ENCODE peak calls at places on chromosomes 5 and 9, in seven cellular contexts. One of them, this sample, is unnamed.

GRCh38 chr5:76380346-76381074 is 22.6 kb upstream of the IQGAP2 start:
- DNase-seq in esophagus squamous epithelium: no peak
- DNase-seq in tibial nerve: no peak
- DNase-seq in A549: no peak
- DNase-seq in Peyer's patch: no peak
- DNase-seq in sigmoid colon: no peak
- DNase-seq in breast epithelium: no peak
- DNase-seq in this sample: no peak

GRCh38 chr5:141618030-141618803 is 583 bp downstream of the DIAPH1 start:
- DNase-seq in esophagus squamous epithelium: no peak
- DNase-seq in tibial nerve: no peak
- DNase-seq in A549: peak; percentile 55
- DNase-seq in Peyer's patch: peak; percentile 77
- DNase-seq in sigmoid colon: no peak
- DNase-seq in breast epithelium: peak; percentile 67
- DNase-seq in this sample: peak; percentile 35

GRCh38 chr5:60403343-60404006 is 296.5 kb downstream of the DEPDC1B start:
- DNase-seq in esophagus squamous epithelium: no peak
- DNase-seq in tibial nerve: no peak
- DNase-seq in A549: no peak
- DNase-seq in Peyer's patch: no peak
- DNase-seq in sigmoid colon: no peak
- DNase-seq in breast epithelium: no peak
- DNase-seq in this sample: no peak

GRCh38 chr5:91059409-91059808 is 323.7 kb downstream of the ARRDC3 start:
- DNase-seq in esophagus squamous epithelium: no peak
- DNase-seq in tibial nerve: no peak
- DNase-seq in A549: no peak
- DNase-seq in Peyer's patch: no peak
- DNase-seq in sigmoid colon: no peak
- DNase-seq in breast epithelium: no peak
- DNase-seq in this sample: no peak

GRCh38 chr5:139796061-139796806 is 626 bp downstream of the PSD2 start:
- DNase-seq in esophagus squamous epithelium: no peak
- DNase-seq in tibial nerve: no peak
- DNase-seq in A549: no peak
- DNase-seq in Peyer's patch: no peak
- DNase-seq in sigmoid colon: no peak
- DNase-seq in breast epithelium: no peak
- DNase-seq in this sample: no peak

GRCh38 chr9:107312651-107313050 is 29.6 kb downstream of the RAD23B start:
- DNase-seq in esophagus squamous epithelium: no peak
- DNase-seq in tibial nerve: no peak
- DNase-seq in A549: no peak
- DNase-seq in Peyer's patch: no peak
- DNase-seq in sigmoid colon: no peak
- DNase-seq in breast epithelium: no peak
- DNase-seq in this sample: no peak

GRCh38 chr5:11050596-11051304 is 289.7 kb upstream of the DAP start:
- DNase-seq in esophagus squamous epithelium: no peak
- DNase-seq in tibial nerve: no peak
- DNase-seq in A549: no peak
- DNase-seq in Peyer's patch: no peak
- DNase-seq in sigmoid colon: no peak
- DNase-seq in breast epithelium: no peak
- DNase-seq in this sample: no peak

GRCh38 chr5:108036484-108036883 is 345.4 kb downstream of the FBXL17 start:
- DNase-seq in esophagus squamous epithelium: no peak
- DNase-seq in tibial nerve: no peak
- DNase-seq in A549: no peak
- DNase-seq in Peyer's patch: no peak
- DNase-seq in sigmoid colon: no peak
- DNase-seq in breast epithelium: no peak
- DNase-seq in this sample: no peak

GRCh38 chr9:98738741-98739140 is 30.0 kb upstream of the GABBR2 start:
- DNase-seq in esophagus squamous epithelium: no peak
- DNase-seq in tibial nerve: no peak
- DNase-seq in A549: no peak
- DNase-seq in Peyer's patch: no peak
- DNase-seq in sigmoid colon: no peak
- DNase-seq in breast epithelium: no peak
- DNase-seq in this sample: no peak

GRCh38 chr5:72619251-72619650 is 112.0 kb upstream of the ZNF366 start:
- DNase-seq in esophagus squamous epithelium: no peak
- DNase-seq in tibial nerve: no peak
- DNase-seq in A549: no peak
- DNase-seq in Peyer's patch: no peak
- DNase-seq in sigmoid colon: no peak
- DNase-seq in breast epithelium: no peak
- DNase-seq in this sample: no peak

DNA sequence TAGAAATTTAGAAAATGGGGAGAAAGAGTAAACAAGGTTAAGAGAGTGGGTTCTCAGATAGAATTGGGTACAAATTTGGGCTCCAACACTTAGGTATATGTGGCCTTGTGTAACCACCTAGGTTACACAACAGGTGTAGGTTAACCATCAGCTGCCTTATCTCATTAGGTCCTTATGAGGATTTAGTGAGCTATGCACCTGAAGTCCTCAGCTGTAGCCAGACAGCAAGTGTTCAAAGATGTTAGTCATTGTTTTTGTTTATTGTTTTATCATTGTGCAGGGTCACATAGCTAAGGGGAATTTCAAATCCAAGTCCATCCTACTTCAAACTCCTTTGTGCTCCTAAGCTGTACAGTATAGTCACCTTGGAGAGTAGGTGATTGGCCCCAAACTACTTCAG is 970 bp upstream of the TRIM32 start:
- DNase-seq in esophagus squamous epithelium: no peak
- DNase-seq in tibial nerve: no peak
- DNase-seq in A549: no peak
- DNase-seq in Peyer's patch: no peak
- DNase-seq in sigmoid colon: no peak
- DNase-seq in breast epithelium: no peak
- DNase-seq in this sample: no peak
- H3K4me3 ChIP-seq in esophagus squamous epithelium: no peak overlapping the region
- H3K4me3 ChIP-seq in tibial nerve: no peak overlapping the region
- H3K4me3 ChIP-seq in A549: peak overlapping the region; percentile 95
- H3K4me3 ChIP-seq in Peyer's patch: peak overlapping the region; percentile 87
- H3K4me3 ChIP-seq in sigmoid colon: peak overlapping the region; percentile 72
- H3K4me3 ChIP-seq in breast epithelium: no peak overlapping the region
- H3K4me3 ChIP-seq in this sample: no peak overlapping the region

GRCh38 chr9:88726803-88727202 is 191.8 kb downstream of the NXNL2 start:
- DNase-seq in esophagus squamous epithelium: no peak
- DNase-seq in tibial nerve: no peak
- DNase-seq in A549: no peak
- DNase-seq in Peyer's patch: no peak
- DNase-seq in sigmoid colon: no peak
- DNase-seq in breast epithelium: no peak
- DNase-seq in this sample: no peak

GRCh38 chr9:88722753-88723152 is 187.8 kb downstream of the NXNL2 start:
- DNase-seq in esophagus squamous epithelium: no peak
- DNase-seq in tibial nerve: no peak
- DNase-seq in A549: peak; percentile 16
- DNase-seq in Peyer's patch: no peak
- DNase-seq in sigmoid colon: no peak
- DNase-seq in breast epithelium: no peak
- DNase-seq in this sample: no peak

GRCh38 chr9:88723751-88724150 is 188.8 kb downstream of the NXNL2 start:
- DNase-seq in esophagus squamous epithelium: no peak
- DNase-seq in tibial nerve: no peak
- DNase-seq in A549: no peak
- DNase-seq in Peyer's patch: no peak
- DNase-seq in sigmoid colon: no peak
- DNase-seq in breast epithelium: no peak
- DNase-seq in this sample: no peak

GRCh38 chr9:88724241-88724805 is 189.3 kb downstream of the NXNL2 start:
- DNase-seq in esophagus squamous epithelium: no peak
- DNase-seq in tibial nerve: no peak
- DNase-seq in A549: no peak
- DNase-seq in Peyer's patch: no peak
- DNase-seq in sigmoid colon: no peak
- DNase-seq in breast epithelium: no peak
- DNase-seq in this sample: no peak

GRCh38 chr9:88725300-88726024 is 190.5 kb downstream of the NXNL2 start:
- DNase-seq in esophagus squamous epithelium: no peak
- DNase-seq in tibial nerve: no peak
- DNase-seq in A549: no peak
- DNase-seq in Peyer's patch: no peak
- DNase-seq in sigmoid colon: no peak
- DNase-seq in breast epithelium: no peak
- DNase-seq in this sample: no peak
- TF ChIP-seq POLR2A in esophagus squamous epithelium: no peak
- TF ChIP-seq POLR2A in tibial nerve: no peak
- TF ChIP-seq POLR2A in A549: no peak
- TF ChIP-seq POLR2A in Peyer's patch: no peak
- TF ChIP-seq POLR2A in sigmoid colon: no peak
- TF ChIP-seq POLR2A in breast epithelium: no peak
- TF ChIP-seq POLR2A in this sample: no peak

DNA sequence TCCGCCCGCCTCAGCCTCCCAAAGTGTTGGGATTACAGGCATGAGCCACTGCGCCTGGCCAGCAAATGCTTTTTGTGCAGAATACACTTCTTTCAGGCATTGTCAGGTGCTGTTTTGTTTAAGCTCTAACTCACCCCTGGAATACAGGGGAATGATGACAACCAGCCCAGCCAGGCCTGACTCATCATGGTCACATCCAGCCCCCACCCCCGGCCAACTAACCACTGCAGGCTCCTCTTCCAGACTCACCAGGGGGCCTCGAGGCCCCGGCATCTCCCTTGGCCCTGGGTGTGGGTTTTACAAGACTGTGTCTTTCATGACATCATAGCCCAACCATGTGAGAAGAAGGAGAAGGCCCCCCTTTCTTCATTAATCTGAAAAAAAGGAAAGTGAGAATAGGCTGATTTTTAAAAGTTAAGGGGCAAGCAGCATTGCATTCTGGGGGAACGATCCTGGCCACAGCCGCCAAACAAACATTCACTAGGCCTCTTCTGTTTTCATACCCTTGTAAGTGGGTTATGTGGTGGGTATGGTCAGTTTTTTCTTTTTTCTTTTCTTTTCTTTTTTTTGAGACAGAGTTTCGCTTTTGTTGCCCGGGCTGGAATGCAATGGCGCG is 35.6 kb downstream of the OLFML2A start:
- DNase-seq in esophagus squamous epithelium: no peak
- DNase-seq in tibial nerve: peak; percentile 34
- DNase-seq in A549: peak; percentile 95
- DNase-seq in Peyer's patch: peak; percentile 57
- DNase-seq in sigmoid colon: peak; percentile 93
- DNase-seq in breast epithelium: no peak
- DNase-seq in this sample: peak; percentile 95
- TF ChIP-seq CTCF in esophagus squamous epithelium: no peak
- TF ChIP-seq CTCF in tibial nerve: no peak
- TF ChIP-seq CTCF in A549: no peak
- TF ChIP-seq CTCF in Peyer's patch: no peak
- TF ChIP-seq CTCF in sigmoid colon: no peak
- TF ChIP-seq CTCF in breast epithelium: no peak
- TF ChIP-seq CTCF in this sample: no peak

GRCh38 chr9:110990481-110990880 is 47.8 kb downstream of the LPAR1 start:
- DNase-seq in esophagus squamous epithelium: no peak
- DNase-seq in tibial nerve: no peak
- DNase-seq in A549: no peak
- DNase-seq in Peyer's patch: no peak
- DNase-seq in sigmoid colon: no peak
- DNase-seq in breast epithelium: no peak
- DNase-seq in this sample: no peak

GRCh38 chr9:110996436-110997224 is 41.6 kb downstream of the LPAR1 start:
- DNase-seq in esophagus squamous epithelium: no peak
- DNase-seq in tibial nerve: peak; percentile 85
- DNase-seq in A549: no peak
- DNase-seq in Peyer's patch: peak; percentile 73
- DNase-seq in sigmoid colon: peak; percentile 89
- DNase-seq in breast epithelium: no peak
- DNase-seq in this sample: peak; percentile 56

GRCh38 chr9:110997847-110998246 is 40.4 kb downstream of the LPAR1 start:
- DNase-seq in esophagus squamous epithelium: no peak
- DNase-seq in tibial nerve: no peak
- DNase-seq in A549: no peak
- DNase-seq in Peyer's patch: no peak
- DNase-seq in sigmoid colon: no peak
- DNase-seq in breast epithelium: no peak
- DNase-seq in this sample: no peak

GRCh38 chr9:110995511-110996340 is 42.5 kb downstream of the LPAR1 start:
- DNase-seq in esophagus squamous epithelium: no peak
- DNase-seq in tibial nerve: no peak
- DNase-seq in A549: no peak
- DNase-seq in Peyer's patch: no peak
- DNase-seq in sigmoid colon: no peak
- DNase-seq in breast epithelium: no peak
- DNase-seq in this sample: no peak

DNA sequence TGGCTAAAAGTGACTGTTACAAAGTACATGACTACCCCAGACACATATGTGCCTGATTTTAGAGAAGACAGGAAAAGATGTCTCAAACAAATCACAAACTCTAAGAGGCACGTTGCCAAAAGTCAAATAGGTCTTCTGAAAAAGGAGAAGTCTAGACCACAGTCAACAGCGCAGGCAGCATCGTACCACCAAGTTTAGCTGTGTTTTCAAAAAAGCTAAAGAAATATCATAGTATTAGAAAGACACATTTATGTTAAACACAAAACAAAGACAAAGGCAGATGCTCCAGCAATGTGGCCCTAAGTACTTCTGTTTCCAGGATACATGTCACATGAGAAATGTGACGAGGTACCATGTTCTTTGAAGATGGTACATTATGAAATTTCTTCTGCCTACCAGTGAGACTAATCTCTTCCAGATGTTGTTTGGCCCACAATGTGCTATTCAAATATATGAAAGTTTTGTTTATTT is 43.5 kb downstream of the LPAR1 start:
- DNase-seq in esophagus squamous epithelium: no peak
- DNase-seq in tibial nerve: no peak
- DNase-seq in A549: no peak
- DNase-seq in Peyer's patch: no peak
- DNase-seq in sigmoid colon: no peak
- DNase-seq in breast epithelium: no peak
- DNase-seq in this sample: no peak
- H3K4me3 ChIP-seq in esophagus squamous epithelium: no peak overlapping the region
- H3K4me3 ChIP-seq in tibial nerve: no peak overlapping the region
- H3K4me3 ChIP-seq in A549: no peak overlapping the region
- H3K4me3 ChIP-seq in Peyer's patch: no peak overlapping the region
- H3K4me3 ChIP-seq in sigmoid colon: no peak overlapping the region
- H3K4me3 ChIP-seq in breast epithelium: no peak overlapping the region
- H3K4me3 ChIP-seq in this sample: no peak overlapping the region